ENCODE peak calls at places on chromosomes 7 and 10, in eight cellular contexts. F is psoas muscle; N is breast epithelium; R is mammary epithelial cell; A is MM.1S; W is mesendoderm; K is cardiac muscle cell; O is CD8-positive, alpha-beta T cell. I is an unnamed sample. For H3K36me3, the result is how much of the 10 kb centered on the place peaks cover.

GRCh38 chr7:112450807-112451661 is 774 bp downstream of the IFRD1 start:
- DNase-seq in O (peak), N (peak), A (peak), W (peak), K (peak), F (peak), R (peak), I (peak)

GRCh38 chr10:104707602-104708160 is 66.6 kb downstream of the SORCS3 start:
- DNase-seq in W (no peak), N (no peak), O (no peak), F (no peak), K (no peak), R (no peak), A (no peak), I (no peak)

GRCh38 chr10:45061982-45062381 is 61.3 kb downstream of the ZNF22 start:
- DNase-seq in A (no peak), K (peak), R (peak), N (no peak), O (no peak), W (peak), F (no peak), I (no peak)

GRCh38 chr10:26780106-26780792 is 80.5 kb downstream of the ABI1 start:
- DNase-seq in F (no peak), A (no peak), O (no peak), N (no peak), K (no peak), W (no peak), R (no peak), I (no peak)

GRCh38 chr7:132080967-132081668 is 495.2 kb downstream of the PLXNA4 start:
- DNase-seq in N (no peak), R (no peak), A (no peak), K (peak), O (no peak), F (no peak), W (no peak), I (no peak)

GRCh38 chr10:51729822-51730530 is 30.6 kb upstream of the CSTF2T start:
- DNase-seq in O (no peak), F (no peak), A (no peak), N (no peak), W (no peak), K (no peak), R (no peak), I (no peak)

GRCh38 chr7:149856-150636 is 42.3 kb upstream of the FAM20C start:
- DNase-seq in O (peak), A (no peak), F (peak), R (no peak), W (peak), N (peak), K (no peak), I (peak)

GRCh38 chr7:158098125-158099030 is 489.2 kb downstream of the PTPRN2 start:
- DNase-seq in N (no peak), F (no peak), W (no peak), K (no peak), R (no peak), A (no peak), O (no peak), I (no peak)

GRCh38 chr10:100153239-100153840 is 32.5 kb downstream of the ERLIN1 start:
- DNase-seq in O (no peak), A (no peak), F (no peak), N (no peak), R (peak), W (no peak), K (no peak), I (no peak)

GRCh38 chr10:10831085-10831484 is 186.6 kb upstream of the CELF2 start:
- DNase-seq in F (peak), N (no peak), W (peak), A (no peak), O (no peak), K (peak), R (peak), I (peak)

GRCh38 chr10:130017010-130017630 is 53.0 kb upstream of the EBF3 start:
- DNase-seq in K (no peak), N (no peak), W (no peak), R (no peak), F (no peak), A (no peak), O (no peak), I (no peak)

GRCh38 chr7:108592633-108593277 is 23.1 kb downstream of the DNAJB9 start:
- DNase-seq in O (no peak), K (peak), F (no peak), A (no peak), R (peak), N (no peak), W (no peak), I (no peak)

GRCh38 chr10:43230101-43230908 is 36.6 kb downstream of the RASGEF1A start:
- DNase-seq in F (peak), K (no peak), R (no peak), W (no peak), N (peak), O (no peak), A (no peak), I (no peak)

GRCh38 chr7:113197274-113197673 is 78.9 kb upstream of the SMIM30 start:
- DNase-seq in R (peak), W (peak), N (no peak), F (no peak), O (no peak), K (peak), A (no peak), I (no peak)

GRCh38 chr10:52750629-52751028 is 22.0 kb downstream of the MBL2 start:
- DNase-seq in W (no peak), O (no peak), F (no peak), K (no peak), R (no peak), N (no peak), A (no peak), I (no peak)

GRCh38 chr10:124341768-124342135 is 77.0 kb downstream of the OAT start:
- DNase-seq in O (no peak), K (no peak), W (no peak), A (no peak), F (no peak), N (peak), R (no peak), I (no peak)

GRCh38 chr7:6271694-6272371 is 591 bp downstream of the CYTH3 start:
- DNase-seq in K (no peak), O (no peak), A (no peak), W (no peak), F (peak), R (no peak), N (no peak), I (no peak)

GRCh38 chr7:101902680-101903504 is 85.5 kb downstream of the CUX1 start:
- DNase-seq in N (no peak), F (no peak), R (no peak), O (no peak), W (no peak), A (no peak), K (no peak), I (no peak)

GRCh38 chr7:21345361-21345760 is 82.5 kb upstream of the SP4 start:
- DNase-seq in A (no peak), F (no peak), K (no peak), N (no peak), R (no peak), W (no peak), O (no peak), I (no peak)

GRCh38 chr7:78057571-78057970 is 259.0 kb downstream of the PHTF2 start:
- DNase-seq in N (no peak), W (no peak), F (no peak), A (no peak), R (no peak), O (no peak), K (no peak), I (no peak)

GRCh38 chr7:150734293-150734692 is 2.9 kb upstream of the GIMAP5 start:
- DNase-seq in F (no peak), K (no peak), O (no peak), A (no peak), W (no peak), N (no peak), R (no peak), I (no peak)

GRCh38 chr10:37314862-37315261 is 189.5 kb downstream of the ANKRD30A start:
- DNase-seq in W (no peak), R (peak), A (no peak), K (no peak), O (no peak), N (no peak), F (no peak), I (no peak)

GRCh38 chr10:16777473-16778370 is 39.5 kb downstream of the RSU1 start:
- DNase-seq in K (peak), O (no peak), N (no peak), A (peak), F (no peak), W (peak), R (peak), I (no peak)

GRCh38 chr7:52749880-52750279 is 285.6 kb upstream of the POM121L12 start:
- DNase-seq in A (no peak), R (no peak), F (no peak), O (no peak), N (no peak), K (no peak), W (peak), I (no peak)

GRCh38 chr10:69398466-69398865 is 18.3 kb downstream of the TACR2 start:
- DNase-seq in K (no peak), A (no peak), R (no peak), O (no peak), W (no peak), F (no peak), N (no peak), I (no peak)

GRCh38 chr10:97355571-97355975 is 21.0 kb upstream of the FRAT2 start:
- DNase-seq in A (no peak), N (no peak), W (peak), K (peak), O (no peak), R (no peak), F (no peak), I (no peak)

GRCh38 chr7:149820622-149821190 is 17.5 kb upstream of the ZNF862 start:
- DNase-seq in A (no peak), K (no peak), O (no peak), W (no peak), R (no peak), F (peak), N (no peak), I (no peak)

GRCh38 chr10:87518937-87519336 is 14.2 kb downstream of the MINPP1 start:
- DNase-seq in W (no peak), A (no peak), O (no peak), R (no peak), N (no peak), K (no peak), F (no peak), I (no peak)

GRCh38 chr7:42197391-42197790 is 39.6 kb downstream of the GLI3 start:
- DNase-seq in W (no peak), N (no peak), O (no peak), F (no peak), A (no peak), R (no peak), K (peak), I (no peak)

GRCh38 chr7:20229652-20230500 is 12.7 kb upstream of the MACC1 start:
- DNase-seq in R (peak), W (no peak), N (no peak), K (peak), F (no peak), O (no peak), A (no peak), I (no peak)

GRCh38 chr10:35063837-35064454 is 26.2 kb downstream of the CUL2 start:
- DNase-seq in N (no peak), K (no peak), A (no peak), F (no peak), R (no peak), W (peak), O (no peak), I (no peak)
- H3K36me3 ChIP-seq in N (under half), K (under half), A (under half), F (half or more), R (under half), W (under half), O (under half), I (under half)

DNA sequence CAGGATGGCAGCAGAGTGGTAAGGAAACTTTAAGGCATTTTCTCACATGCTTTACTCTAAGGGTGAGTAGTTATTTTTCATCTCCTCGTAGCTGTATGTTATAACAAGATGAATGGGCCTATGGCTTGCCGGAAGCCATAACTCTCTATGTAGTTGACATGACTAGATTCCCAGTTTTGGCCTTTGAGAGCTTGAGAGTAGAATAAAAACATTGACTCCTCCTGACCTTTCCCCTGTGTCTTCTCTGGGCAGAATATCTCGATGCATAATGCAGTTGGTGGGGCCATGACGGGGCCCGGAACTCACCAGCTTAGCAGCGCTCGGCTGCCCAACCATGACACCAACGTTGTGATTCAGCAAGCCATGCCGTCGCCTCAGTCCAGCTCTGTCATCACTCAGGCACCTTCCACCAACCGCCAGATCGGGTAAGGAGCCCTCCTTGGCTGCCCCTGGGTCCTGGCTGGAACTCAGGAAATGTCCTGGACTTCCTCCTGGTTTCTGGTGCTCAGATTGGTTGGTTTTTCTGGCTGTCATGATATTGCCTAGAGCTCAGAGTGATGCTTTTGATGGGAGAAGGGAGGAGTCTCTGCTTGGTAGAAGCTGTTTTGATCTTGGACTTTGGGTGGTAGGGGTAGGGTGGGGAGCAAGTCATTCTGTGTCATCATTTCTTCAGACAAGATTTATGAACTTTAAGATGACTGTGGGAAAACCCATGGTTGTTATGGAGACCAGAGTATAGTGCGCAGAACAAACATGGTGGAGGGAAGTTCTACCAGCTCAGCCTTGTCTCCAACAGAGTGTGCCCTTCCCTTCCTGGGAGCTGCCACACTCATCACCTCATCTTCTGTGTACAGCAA is 158.0 kb downstream of the CREB5 start:
- DNase-seq in F (no peak), W (no peak), N (no peak), O (no peak), K (no peak), R (no peak), A (no peak), I (no peak)
- H3K4me3 ChIP-seq in F (no peak), W (no peak), N (no peak), O (no peak), K (no peak), R (no peak), A (no peak), I (no peak)

GRCh38 chr10:8051851-8052257 is 2.6 kb upstream of the GATA3 start:
- DNase-seq in R (peak), A (no peak), K (no peak), F (no peak), O (no peak), W (peak), N (no peak), I (no peak)

GRCh38 chr10:8053446-8054242 is 844 bp upstream of the GATA3 start:
- DNase-seq in W (peak), K (peak), R (peak), N (peak), F (peak), A (peak), O (peak), I (no peak)

GRCh38 chr10:8052344-8052969 is 2.0 kb upstream of the GATA3 start:
- DNase-seq in K (no peak), N (no peak), A (no peak), W (no peak), O (no peak), R (peak), F (no peak), I (no peak)

GRCh38 chr10:8054243-8054497 is 318 bp upstream of the GATA3 start:
- DNase-seq in O (no peak), R (no peak), F (no peak), N (peak), K (peak), A (no peak), W (no peak), I (no peak)

GRCh38 chr10:8052970-8053445 is 1.5 kb upstream of the GATA3 start:
- DNase-seq in O (no peak), R (no peak), A (no peak), N (no peak), F (no peak), W (no peak), K (no peak), I (no peak)
- H3K27ac ChIP-seq in O (no peak), R (peak), A (no peak), N (peak), F (no peak), W (no peak), K (no peak), I (no peak)

GRCh38 chr7:110514973-110515372 is 576.0 kb upstream of the LRRN3 start:
- DNase-seq in O (no peak), A (no peak), K (no peak), F (no peak), W (no peak), N (no peak), R (no peak), I (no peak)
- H3K36me3 ChIP-seq in O (under half), A (under half), K (under half), F (under half), W (under half), N (under half), R (under half), I (under half)

GRCh38 chr7:134246347-134246746 is 70.4 kb downstream of the SLC35B4 start:
- DNase-seq in R (no peak), F (no peak), N (no peak), A (peak), K (no peak), O (no peak), W (no peak), I (no peak)
- H3K4me3 ChIP-seq in R (no peak), F (no peak), N (no peak), A (no peak), K (no peak), O (no peak), W (no peak), I (no peak)

GRCh38 chr7:47992446-47992845 is 13.0 kb upstream of the HUS1 start:
- DNase-seq in R (no peak), F (no peak), W (peak), N (no peak), O (no peak), A (no peak), K (no peak), I (no peak)
- H3K27ac ChIP-seq in R (no peak), F (no peak), W (no peak), N (no peak), O (peak), A (peak), K (peak), I (no peak)

DNA sequence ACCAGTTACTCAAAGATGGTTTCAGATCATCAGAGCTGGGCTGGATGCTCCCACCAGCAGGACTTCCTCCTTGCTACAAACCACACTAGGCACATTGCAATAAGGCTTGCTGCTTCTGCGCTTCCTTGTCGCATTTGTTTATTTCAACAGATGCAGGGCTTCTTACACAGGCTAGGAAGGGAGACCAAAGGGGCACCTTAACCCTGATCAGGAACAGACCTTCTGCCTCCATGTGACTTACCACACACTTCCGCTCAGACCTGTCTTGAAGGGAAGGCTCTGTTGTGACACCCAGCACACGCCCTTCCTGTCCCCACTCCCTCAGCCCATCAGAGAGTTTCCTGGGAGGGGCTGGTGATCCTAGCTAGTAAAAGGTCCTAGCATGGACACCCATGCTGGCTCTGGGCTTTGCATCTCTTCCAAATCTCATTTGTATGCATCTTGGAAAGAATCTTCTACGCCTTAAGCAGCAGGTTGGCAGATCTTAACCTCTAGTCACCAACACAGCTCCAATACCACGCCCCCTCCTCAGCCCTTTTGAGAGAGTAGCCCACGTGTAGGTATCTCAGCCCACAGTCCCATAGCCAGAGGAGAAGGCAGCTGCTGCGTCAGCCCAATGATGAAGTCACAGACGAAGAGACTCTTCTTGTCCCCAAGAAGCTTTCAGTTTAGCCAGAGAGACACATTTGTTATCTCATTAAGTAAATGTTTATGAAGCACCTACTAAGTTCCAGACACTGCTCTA is 47.1 kb upstream of the SVIL start:
- DNase-seq in W (no peak), A (no peak), R (no peak), K (no peak), F (no peak), O (peak), N (no peak), I (no peak)
- H3K36me3 ChIP-seq in W (under half), A (under half), R (under half), K (under half), F (half or more), O (under half), N (under half), I (under half)

GRCh38 chr7:90626011-90626410 is 29.9 kb downstream of the CDK14 start:
- DNase-seq in W (peak), R (peak), N (no peak), K (peak), A (no peak), O (no peak), F (no peak), I (no peak)

GRCh38 chr7:90622670-90623069 is 26.5 kb downstream of the CDK14 start:
- DNase-seq in F (no peak), K (no peak), R (no peak), N (no peak), A (no peak), O (no peak), W (no peak), I (no peak)

GRCh38 chr7:90625051-90625450 is 28.9 kb downstream of the CDK14 start:
- DNase-seq in O (no peak), N (no peak), W (peak), A (no peak), R (no peak), F (no peak), K (peak), I (no peak)

GRCh38 chr7:90624128-90624980 is 28.2 kb downstream of the CDK14 start:
- DNase-seq in O (no peak), F (no peak), A (no peak), N (no peak), K (peak), R (peak), W (peak), I (no peak)

GRCh38 chr7:90625562-90625961 is 29.4 kb downstream of the CDK14 start:
- DNase-seq in W (peak), N (no peak), K (peak), O (no peak), F (peak), A (no peak), R (no peak), I (no peak)
- H3K4me3 ChIP-seq in W (no peak), N (no peak), K (peak), O (no peak), F (no peak), A (no peak), R (no peak), I (no peak)

I was measured in ascending aorta.